ENCODE peak calls at places on chromosomes 3 and 15, in eight cellular contexts. T is H9, U is heart left ventricle, X is heart right ventricle, G is tibial nerve, L is cardiac muscle cell, Q is IMR-90, E is ovary. P is an unnamed sample. For H3K9me3, the result is how much of the 10 kb centered on the place peaks cover.

GRCh38 chr3:128395500-128396125 is 71.1 kb downstream of the DNAJB8 start:
- DNase-seq in T (no peak), U (peak), X (peak), G (peak), L (peak), Q (peak), E (peak), P (no peak)

GRCh38 chr3:10635446-10636076 is 130.2 kb upstream of the ATP2B2 start:
- DNase-seq in T (no peak), U (no peak), X (no peak), G (no peak), L (no peak), Q (no peak), E (no peak), P (no peak)

GRCh38 chr3:41304603-41305002 is 105.3 kb downstream of the CTNNB1 start:
- DNase-seq in T (no peak), U (peak), X (peak), G (no peak), L (peak), Q (peak), E (no peak), P (no peak)

GRCh38 chr15:33296050-33296449 is 14.7 kb upstream of the RYR3 start:
- DNase-seq in T (no peak), U (no peak), X (no peak), G (no peak), L (no peak), Q (no peak), E (no peak), P (no peak)

GRCh38 chr3:139238281-139239030 is 105.4 kb upstream of the MRPS22 start:
- DNase-seq in T (no peak), U (no peak), X (no peak), G (no peak), L (no peak), Q (no peak), E (peak), P (no peak)

GRCh38 chr15:88605507-88606436 is 15.4 kb upstream of the AEN start:
- DNase-seq in T (peak), U (peak), X (peak), G (no peak), L (peak), Q (peak), E (peak), P (peak)

GRCh38 chr15:62449638-62450037 is 284.6 kb upstream of the C2CD4B start:
- DNase-seq in T (no peak), U (no peak), X (no peak), G (no peak), L (no peak), Q (no peak), E (no peak), P (no peak)

GRCh38 chr3:107650788-107651187 is 128.0 kb downstream of the BBX start:
- DNase-seq in T (no peak), U (no peak), X (no peak), G (no peak), L (no peak), Q (no peak), E (no peak), P (no peak)

GRCh38 chr3:74267583-74268184 is 346.8 kb downstream of the CNTN3 start:
- DNase-seq in T (peak), U (peak), X (peak), G (peak), L (peak), Q (peak), E (no peak), P (peak)

GRCh38 chr3:197082871-197083270 is 53.3 kb upstream of the MELTF start:
- DNase-seq in T (no peak), U (no peak), X (no peak), G (no peak), L (peak), Q (peak), E (no peak), P (no peak)

GRCh38 chr3:167783781-167784180 is 48.3 kb downstream of the SERPINI1 start:
- DNase-seq in T (no peak), U (peak), X (peak), G (no peak), L (no peak), Q (no peak), E (no peak), P (no peak)

GRCh38 chr3:10678796-10679376 is 137.1 kb upstream of the SLC6A11 start:
- DNase-seq in T (no peak), U (no peak), X (no peak), G (no peak), L (no peak), Q (no peak), E (no peak), P (no peak)

GRCh38 chr3:4943553-4943952 is 35.7 kb upstream of the BHLHE40 start:
- DNase-seq in T (no peak), U (no peak), X (no peak), G (no peak), L (no peak), Q (no peak), E (no peak), P (no peak)
- TF ChIP-seq CTCF in T (peak), U (no peak), X (peak), G (no peak), L (peak), Q (peak), E (no peak), P (peak)

GRCh38 chr3:177429066-177429465 is 231.8 kb upstream of the TBL1XR1 start:
- DNase-seq in T (no peak), U (no peak), X (no peak), G (no peak), L (no peak), Q (no peak), E (no peak), P (no peak)

GRCh38 chr3:177430653-177431052 is 233.4 kb upstream of the TBL1XR1 start:
- DNase-seq in T (no peak), U (no peak), X (no peak), G (no peak), L (no peak), Q (no peak), E (no peak), P (no peak)

GRCh38 chr3:177429772-177430171 is 232.5 kb upstream of the TBL1XR1 start:
- DNase-seq in T (no peak), U (no peak), X (no peak), G (no peak), L (no peak), Q (no peak), E (no peak), P (no peak)

GRCh38 chr3:177435301-177435700 is 238.0 kb upstream of the TBL1XR1 start:
- DNase-seq in T (no peak), U (no peak), X (no peak), G (no peak), L (no peak), Q (no peak), E (no peak), P (no peak)

DNA sequence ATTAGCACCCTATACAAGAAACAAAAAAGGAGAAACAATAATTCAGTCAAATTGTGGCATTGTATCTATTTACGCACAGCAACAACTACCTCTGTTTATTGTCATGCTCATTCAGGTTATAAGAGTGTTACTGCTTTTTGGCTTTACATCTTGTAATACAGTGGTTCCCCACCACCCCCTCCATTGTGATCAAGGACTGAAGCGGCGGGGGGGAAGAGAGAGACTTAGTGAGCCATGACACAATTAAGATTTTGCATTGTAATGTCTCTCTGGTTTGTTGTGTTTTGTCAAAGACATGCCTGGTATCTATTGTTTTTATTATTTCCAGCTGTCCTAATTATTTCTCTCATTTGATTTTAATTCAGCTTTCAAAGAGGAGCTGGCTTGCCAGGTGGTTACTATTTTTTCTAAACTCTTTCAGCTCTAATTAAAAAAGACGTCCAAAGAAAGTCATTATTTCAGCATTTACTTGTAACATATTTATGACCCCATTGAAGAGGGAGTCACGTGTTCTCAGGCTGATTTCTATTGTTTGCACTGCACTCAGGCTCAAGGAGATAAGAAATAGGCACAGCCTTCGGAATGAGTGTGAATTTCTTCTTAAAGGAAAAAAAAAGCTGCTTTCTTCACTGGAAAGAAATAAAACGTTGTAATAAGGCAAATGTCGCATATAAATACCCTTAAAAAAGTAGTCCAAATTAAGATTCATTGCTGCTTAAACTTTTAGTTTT is 234.4 kb upstream of the TBL1XR1 start:
- DNase-seq in T (no peak), U (no peak), X (no peak), G (no peak), L (peak), Q (no peak), E (no peak), P (no peak)
- H3K27ac ChIP-seq in T (no peak), U (no peak), X (no peak), G (no peak), L (no peak), Q (no peak), E (no peak), P (no peak)

DNA sequence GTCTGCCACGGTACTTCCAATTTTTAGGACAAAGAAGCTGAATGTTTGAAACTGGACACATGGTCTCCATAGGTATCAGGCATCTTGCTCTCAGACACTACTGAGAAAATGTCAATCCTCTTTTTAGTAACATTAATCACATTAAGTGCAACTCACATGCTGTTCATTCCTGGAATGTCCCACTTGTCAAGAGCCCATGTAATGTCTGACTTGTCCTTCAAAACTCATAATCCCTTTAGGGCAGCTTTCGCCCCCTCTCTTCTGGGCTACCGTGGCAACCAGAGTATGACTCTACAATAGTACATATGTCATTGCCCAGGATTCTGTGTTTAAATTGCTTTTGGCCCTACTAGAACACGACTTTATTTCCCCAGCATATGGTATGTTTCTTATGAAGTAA is 12.3 kb downstream of the NUDT16 start:
- DNase-seq in T (no peak), U (no peak), X (no peak), G (no peak), L (no peak), Q (no peak), E (no peak), P (peak)
- H3K9me3 ChIP-seq in T (under half), U (under half), X (under half), G (under half), L (under half), Q (under half), E (under half), P (under half)

DNA sequence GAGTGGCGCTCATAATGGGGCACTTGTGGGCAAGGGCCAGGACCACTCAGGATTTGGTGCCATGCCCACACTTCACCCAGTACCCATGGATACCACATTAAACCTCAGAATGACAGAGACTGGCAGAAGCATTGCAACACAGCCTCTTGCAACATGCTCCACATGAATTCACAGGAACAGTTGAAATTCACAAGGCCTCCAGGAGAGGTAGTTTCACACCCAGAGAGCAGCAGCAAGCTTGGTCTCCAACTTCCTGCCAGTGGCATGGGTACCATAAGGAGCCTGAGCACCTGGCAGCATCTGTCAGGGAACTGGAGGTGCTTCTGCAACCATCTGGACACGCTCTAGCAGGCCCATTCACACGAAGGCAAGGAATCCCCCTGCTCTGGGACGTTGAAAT is 101.0 kb downstream of the OSBPL10 start:
- DNase-seq in T (no peak), U (no peak), X (no peak), G (peak), L (peak), Q (peak), E (no peak), P (no peak)
- TF ChIP-seq CTCF in T (no peak), U (no peak), X (no peak), G (no peak), L (no peak), Q (no peak), E (no peak), P (no peak)

DNA sequence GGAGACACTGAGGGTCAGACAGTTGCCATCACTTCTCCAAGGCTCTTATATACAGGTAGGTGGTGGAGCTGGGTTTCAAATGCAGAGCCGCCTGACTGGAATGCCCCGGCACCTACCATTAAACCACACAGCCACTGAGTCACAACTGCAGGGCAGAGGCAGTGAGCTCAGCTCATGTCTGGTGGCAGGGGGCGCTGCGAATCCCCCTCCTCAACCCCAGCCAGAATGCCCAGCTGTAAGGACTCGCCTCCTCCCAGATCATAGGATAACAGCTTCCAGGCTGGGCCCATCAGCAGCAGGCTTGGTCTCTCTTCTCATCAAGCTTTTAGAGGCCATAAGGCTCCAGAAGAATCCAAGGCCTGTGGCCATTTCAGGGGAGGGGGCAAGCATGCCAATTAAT is 26.4 kb downstream of the ADCY5 start:
- DNase-seq in T (peak), U (no peak), X (no peak), G (no peak), L (no peak), Q (no peak), E (no peak), P (no peak)
- H3K27ac ChIP-seq in T (no peak), U (peak), X (peak), G (no peak), L (no peak), Q (no peak), E (no peak), P (no peak)

DNA sequence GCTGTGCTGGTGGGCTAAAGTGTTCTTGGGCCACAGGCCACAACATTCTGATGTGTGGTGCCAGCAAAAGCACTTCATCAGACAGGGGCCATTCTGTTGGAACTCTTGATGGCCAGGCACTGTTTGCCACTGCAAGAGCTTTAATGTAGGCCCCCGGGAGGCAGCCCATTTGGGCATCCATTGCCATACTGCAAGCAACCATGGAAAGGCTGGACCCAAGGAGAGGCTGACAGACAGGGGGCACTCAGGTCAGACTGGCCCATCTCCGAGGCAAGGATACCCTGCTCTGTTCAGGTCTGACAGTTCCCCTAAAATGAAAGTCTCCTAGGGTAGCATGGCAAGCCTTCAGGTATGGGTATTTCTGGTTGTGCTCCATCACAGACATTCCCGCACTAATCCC is 64.2 kb downstream of the FAM227B start:
- DNase-seq in T (no peak), U (no peak), X (no peak), G (no peak), L (no peak), Q (no peak), E (no peak), P (no peak)
- H3K9me3 ChIP-seq in T (under half), U (half or more), X (under half), G (under half), L (under half), Q (under half), E (under half), P (under half)

GRCh38 chr3:11835028-11835639 is 11.6 kb downstream of the TAMM41 start:
- DNase-seq in T (no peak), U (no peak), X (no peak), G (peak), L (peak), Q (peak), E (no peak), P (no peak)
- TF ChIP-seq CTCF in T (peak), U (peak), X (peak), G (peak), L (peak), Q (peak), E (peak), P (peak)

GRCh38 chr3:123385981-123386380 is 62.9 kb downstream of the ADCY5 start:
- DNase-seq in T (no peak), U (peak), X (peak), G (no peak), L (peak), Q (peak), E (peak), P (no peak)
- H3K27ac ChIP-seq in T (no peak), U (peak), X (peak), G (no peak), L (peak), Q (no peak), E (no peak), P (no peak)

GRCh38 chr3:6180171-6180570 is 680.7 kb upstream of the GRM7 start:
- DNase-seq in T (no peak), U (no peak), X (no peak), G (no peak), L (no peak), Q (no peak), E (no peak), P (no peak)
- H3K9me3 ChIP-seq in T (under half), U (under half), X (under half), G (under half), L (under half), Q (under half), E (under half), P (under half)

GRCh38 chr15:94522125-94522524 is 290.8 kb downstream of the MCTP2 start:
- DNase-seq in T (no peak), U (no peak), X (no peak), G (no peak), L (no peak), Q (no peak), E (no peak), P (no peak)

GRCh38 chr15:94524565-94524964 is 293.2 kb downstream of the MCTP2 start:
- DNase-seq in T (no peak), U (no peak), X (no peak), G (no peak), L (no peak), Q (no peak), E (no peak), P (no peak)

GRCh38 chr15:94523873-94524272 is 292.5 kb downstream of the MCTP2 start:
- DNase-seq in T (no peak), U (no peak), X (no peak), G (no peak), L (no peak), Q (no peak), E (no peak), P (no peak)

GRCh38 chr15:94526071-94526689 is 294.8 kb downstream of the MCTP2 start:
- DNase-seq in T (peak), U (no peak), X (no peak), G (no peak), L (no peak), Q (no peak), E (no peak), P (no peak)
- TF ChIP-seq CTCF in T (peak), U (no peak), X (no peak), G (no peak), L (no peak), Q (no peak), E (no peak), P (peak)

P was measured in WERI-Rb-1.